ENCODE peak calls at places on chromosomes 7 and 10, in nine cellular contexts. One of them, this sample, is unnamed.

GRCh38 chr10:84264611-84265141 is 19.8 kb downstream of the RGR start:
- DNase-seq in lung microvascular endothelial cell: peak
- DNase-seq in H54: peak
- DNase-seq in left cardiac atrium: peak
- DNase-seq in Ammon's horn: peak
- DNase-seq in GM12865: peak
- DNase-seq in activated CD8-positive, alpha-beta memory T cell treated with anti-CD3 and anti-CD28 coated beads, Interleukin-2, amount 10 ng/mL, durations not matched to agents 7 days and 5 days: peak
- DNase-seq in left lung: peak
- DNase-seq in non-pigmented ciliary epithelial cell: peak
- DNase-seq in this sample: peak

GRCh38 chr7:131555565-131556054 is 818 bp downstream of the PODXL start:
- DNase-seq in left cardiac atrium: no peak
- DNase-seq in H54: no peak
- DNase-seq in lung microvascular endothelial cell: no peak
- DNase-seq in GM12865: no peak
- DNase-seq in non-pigmented ciliary epithelial cell: no peak
- DNase-seq in Ammon's horn: no peak
- DNase-seq in activated CD8-positive, alpha-beta memory T cell treated with anti-CD3 and anti-CD28 coated beads, Interleukin-2, amount 10 ng/mL, durations not matched to agents 7 days and 5 days: no peak
- DNase-seq in left lung: no peak
- DNase-seq in this sample: no peak

GRCh38 chr7:139494835-139495568 is 11.5 kb upstream of the KLRG2 start:
- DNase-seq in non-pigmented ciliary epithelial cell: no peak
- DNase-seq in left lung: no peak
- DNase-seq in Ammon's horn: peak
- DNase-seq in left cardiac atrium: no peak
- DNase-seq in GM12865: peak
- DNase-seq in H54: no peak
- DNase-seq in activated CD8-positive, alpha-beta memory T cell treated with anti-CD3 and anti-CD28 coated beads, Interleukin-2, amount 10 ng/mL, durations not matched to agents 7 days and 5 days: peak
- DNase-seq in lung microvascular endothelial cell: no peak
- DNase-seq in this sample: no peak

GRCh38 chr10:45373003-45373782 is 823 bp upstream of the ALOX5 start:
- DNase-seq in left cardiac atrium: no peak
- DNase-seq in left lung: no peak
- DNase-seq in Ammon's horn: no peak
- DNase-seq in lung microvascular endothelial cell: no peak
- DNase-seq in non-pigmented ciliary epithelial cell: no peak
- DNase-seq in GM12865: peak
- DNase-seq in activated CD8-positive, alpha-beta memory T cell treated with anti-CD3 and anti-CD28 coated beads, Interleukin-2, amount 10 ng/mL, durations not matched to agents 7 days and 5 days: peak
- DNase-seq in H54: no peak
- DNase-seq in this sample: no peak

GRCh38 chr10:60237977-60238376 is 151.7 kb downstream of the ANK3 start:
- DNase-seq in H54: peak
- DNase-seq in GM12865: peak
- DNase-seq in Ammon's horn: no peak
- DNase-seq in activated CD8-positive, alpha-beta memory T cell treated with anti-CD3 and anti-CD28 coated beads, Interleukin-2, amount 10 ng/mL, durations not matched to agents 7 days and 5 days: peak
- DNase-seq in lung microvascular endothelial cell: no peak
- DNase-seq in non-pigmented ciliary epithelial cell: no peak
- DNase-seq in left lung: no peak
- DNase-seq in left cardiac atrium: no peak
- DNase-seq in this sample: no peak

GRCh38 chr7:121080257-121080912 is 91.9 kb downstream of the CPED1 start:
- DNase-seq in lung microvascular endothelial cell: no peak
- DNase-seq in H54: no peak
- DNase-seq in non-pigmented ciliary epithelial cell: no peak
- DNase-seq in GM12865: no peak
- DNase-seq in Ammon's horn: no peak
- DNase-seq in activated CD8-positive, alpha-beta memory T cell treated with anti-CD3 and anti-CD28 coated beads, Interleukin-2, amount 10 ng/mL, durations not matched to agents 7 days and 5 days: no peak
- DNase-seq in left cardiac atrium: no peak
- DNase-seq in left lung: no peak
- DNase-seq in this sample: no peak

GRCh38 chr10:75191821-75192568 is 18.6 kb upstream of the VDAC2 start:
- DNase-seq in non-pigmented ciliary epithelial cell: peak
- DNase-seq in lung microvascular endothelial cell: peak
- DNase-seq in GM12865: no peak
- DNase-seq in left cardiac atrium: peak
- DNase-seq in H54: peak
- DNase-seq in activated CD8-positive, alpha-beta memory T cell treated with anti-CD3 and anti-CD28 coated beads, Interleukin-2, amount 10 ng/mL, durations not matched to agents 7 days and 5 days: no peak
- DNase-seq in Ammon's horn: peak
- DNase-seq in left lung: peak
- DNase-seq in this sample: no peak

GRCh38 chr10:1058017-1058416 is 1.8 kb downstream of the WDR37 start:
- DNase-seq in left lung: no peak
- DNase-seq in Ammon's horn: no peak
- DNase-seq in lung microvascular endothelial cell: no peak
- DNase-seq in non-pigmented ciliary epithelial cell: no peak
- DNase-seq in H54: no peak
- DNase-seq in activated CD8-positive, alpha-beta memory T cell treated with anti-CD3 and anti-CD28 coated beads, Interleukin-2, amount 10 ng/mL, durations not matched to agents 7 days and 5 days: no peak
- DNase-seq in left cardiac atrium: no peak
- DNase-seq in GM12865: no peak
- DNase-seq in this sample: no peak

GRCh38 chr7:16989883-16990413 is 108.2 kb upstream of the AGR3 start:
- DNase-seq in lung microvascular endothelial cell: peak
- DNase-seq in GM12865: no peak
- DNase-seq in left cardiac atrium: peak
- DNase-seq in Ammon's horn: peak
- DNase-seq in activated CD8-positive, alpha-beta memory T cell treated with anti-CD3 and anti-CD28 coated beads, Interleukin-2, amount 10 ng/mL, durations not matched to agents 7 days and 5 days: no peak
- DNase-seq in non-pigmented ciliary epithelial cell: no peak
- DNase-seq in H54: peak
- DNase-seq in left lung: peak
- DNase-seq in this sample: no peak

GRCh38 chr10:98318861-98319260 is 50.9 kb upstream of the LOXL4 start:
- DNase-seq in left cardiac atrium: no peak
- DNase-seq in H54: no peak
- DNase-seq in lung microvascular endothelial cell: no peak
- DNase-seq in non-pigmented ciliary epithelial cell: no peak
- DNase-seq in Ammon's horn: no peak
- DNase-seq in activated CD8-positive, alpha-beta memory T cell treated with anti-CD3 and anti-CD28 coated beads, Interleukin-2, amount 10 ng/mL, durations not matched to agents 7 days and 5 days: no peak
- DNase-seq in GM12865: no peak
- DNase-seq in left lung: no peak
- DNase-seq in this sample: no peak

This sample was measured in vagina.